ENCODE peak calls at places on chromosomes 5 and 9, in four cellular contexts. Q, K, W and L are unnamed samples.

GRCh38 chr5:172929371-172929838 is 29.8 kb upstream of the RPL26L1 start:
- DNase-seq in Q (no peak), W (no peak), K (no peak), L (no peak)

GRCh38 chr9:112037281-112038016 is 137.6 kb downstream of the SUSD1 start:
- DNase-seq in W (peak), K (no peak), Q (peak), L (peak)

GRCh38 chr5:18792145-18792544 is 1157.9 kb downstream of the TAF11L14 start:
- DNase-seq in W (no peak), Q (no peak), K (no peak), L (no peak)

GRCh38 chr9:36092509-36093215 is 43.9 kb upstream of the GLIPR2 start:
- DNase-seq in Q (no peak), W (peak), K (no peak), L (peak)

GRCh38 chr5:17218353-17219005 is 1.0 kb downstream of the BASP1 start:
- DNase-seq in Q (peak), W (peak), K (no peak), L (no peak)

GRCh38 chr9:116156621-116157314 is 3.2 kb downstream of the PAPPA start:
- DNase-seq in W (no peak), Q (peak), K (no peak), L (no peak)

GRCh38 chr5:143644751-143645150 is 167.2 kb upstream of the HMHB1 start:
- DNase-seq in Q (no peak), W (no peak), K (no peak), L (no peak)

GRCh38 chr5:132466453-132467291 is 23.9 kb downstream of the IRF1 start:
- DNase-seq in K (no peak), Q (no peak), W (peak), L (peak)

GRCh38 chr9:18594837-18595236 is 120.9 kb downstream of the ADAMTSL1 start:
- DNase-seq in K (no peak), W (no peak), Q (no peak), L (no peak)

GRCh38 chr5:123125953-123126352 is 36.9 kb downstream of the PRDM6 start:
- DNase-seq in Q (no peak), W (no peak), K (no peak), L (no peak)

GRCh38 chr9:518540-518939 is 303.9 kb downstream of the DOCK8 start:
- DNase-seq in Q (no peak), K (no peak), W (no peak), L (no peak)
- H3K27ac ChIP-seq in Q (no peak), K (no peak), W (no peak), L (no peak)

DNA sequence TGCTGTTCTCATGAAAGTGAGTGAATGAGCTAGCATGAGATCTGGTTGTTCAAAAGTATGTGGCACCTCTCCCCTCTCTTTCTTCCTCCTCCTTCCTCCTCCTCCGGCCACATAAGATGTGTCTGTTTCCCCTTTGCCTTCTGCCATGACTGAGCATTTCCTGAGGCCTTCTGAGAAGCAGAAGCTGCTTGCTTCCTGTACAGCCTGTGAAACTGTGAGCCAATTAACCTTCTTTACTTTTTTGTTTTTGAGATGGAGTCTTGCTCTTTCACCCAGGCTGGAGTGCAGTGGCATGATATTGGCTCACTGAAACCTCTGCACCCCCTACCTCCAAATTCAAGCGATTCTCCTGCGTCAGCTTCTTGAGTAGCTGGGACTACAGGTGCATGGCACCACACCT is 6.1 kb downstream of the S100Z start:
- DNase-seq in K (no peak), Q (no peak), W (peak), L (peak)
- H3K27ac ChIP-seq in K (peak), Q (no peak), W (peak), L (no peak)

GRCh38 chr5:75721573-75721972 is 4.3 kb upstream of the POC5 start:
- DNase-seq in K (no peak), W (no peak), Q (no peak), L (no peak)

GRCh38 chr5:75717082-75717922 is at the start of gene POC5:
- DNase-seq in Q (peak), K (peak), W (peak), L (peak)

GRCh38 chr5:75720882-75721281 is 3.6 kb upstream of the POC5 start:
- DNase-seq in Q (no peak), K (no peak), W (no peak), L (no peak)

GRCh38 chr5:75712091-75712490 is 5.1 kb downstream of the POC5 start:
- DNase-seq in Q (no peak), W (no peak), K (no peak), L (no peak)

DNA sequence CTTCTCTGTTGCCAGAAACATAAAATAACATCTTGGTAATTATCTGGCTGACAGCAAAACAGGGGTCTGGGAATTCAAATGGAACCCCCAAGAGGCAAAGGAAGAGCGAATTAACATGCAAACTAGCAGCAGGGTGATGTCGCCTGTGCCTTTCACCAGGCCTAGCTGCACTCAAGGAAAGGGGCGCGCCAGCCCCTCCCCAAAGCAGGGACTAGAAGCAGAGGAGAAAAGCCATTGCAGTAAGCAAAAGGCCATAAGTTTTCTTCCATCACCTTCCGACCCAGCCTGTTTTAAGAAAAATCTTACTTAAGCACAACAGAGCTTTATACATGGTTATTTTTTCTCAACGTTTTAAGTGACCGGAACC is 539 bp downstream of the POC5 start:
- DNase-seq in Q (peak), K (no peak), W (no peak), L (no peak)
- H3K27ac ChIP-seq in Q (peak), K (peak), W (peak), L (peak)

GRCh38 chr5:72268260-72268659 is 51.8 kb downstream of the MRPS27 start:
- DNase-seq in W (no peak), K (no peak), Q (no peak), L (no peak)

GRCh38 chr5:72269411-72269780 is 50.6 kb downstream of the MRPS27 start:
- DNase-seq in Q (no peak), K (no peak), W (no peak), L (no peak)

GRCh38 chr5:72267685-72268084 is 52.4 kb downstream of the MRPS27 start:
- DNase-seq in K (no peak), W (no peak), Q (no peak), L (no peak)

GRCh38 chr5:72270037-72270436 is 50.0 kb downstream of the MRPS27 start:
- DNase-seq in W (no peak), K (no peak), Q (no peak), L (no peak)

GRCh38 chr5:72268753-72269410 is 51.2 kb downstream of the MRPS27 start:
- DNase-seq in W (peak), Q (peak), K (no peak), L (peak)
- H3K27ac ChIP-seq in W (no peak), Q (no peak), K (no peak), L (no peak)

GRCh38 chr9:106218854-106219253 is 524.5 kb downstream of the TMEM38B start:
- DNase-seq in W (no peak), K (no peak), Q (no peak), L (no peak)
- H3K27ac ChIP-seq in W (no peak), K (no peak), Q (no peak), L (no peak)

GRCh38 chr5:22316291-22316690 is 536.9 kb downstream of the CDH12 start:
- DNase-seq in W (no peak), K (no peak), Q (no peak), L (no peak)

GRCh38 chr5:22319798-22320197 is 533.3 kb downstream of the CDH12 start:
- DNase-seq in W (no peak), Q (peak), K (no peak), L (no peak)

GRCh38 chr5:22314548-22314947 is 538.6 kb downstream of the CDH12 start:
- DNase-seq in W (no peak), K (no peak), Q (no peak), L (no peak)
- H3K27ac ChIP-seq in W (no peak), K (no peak), Q (no peak), L (no peak)